ENCODE peak calls at places on chromosomes 13 and 19, in six cellular contexts. H is A549; O is endodermal cell; D is heart right ventricle; W is CD8-positive, alpha-beta memory T cell; M is body of pancreas. I is an unnamed sample.

GRCh38 chr19:33193864-33194362 is at the start of gene LRP3:
- DNase-seq in H (no peak), O (peak; percentile 80), D (peak; percentile 27), W (no peak), M (peak; percentile 72), I (no peak)

GRCh38 chr19:2867025-2867991 is at the start of gene ZNF556:
- DNase-seq in H (no peak), O (peak; percentile 47), D (no peak), W (no peak), M (no peak), I (no peak)

GRCh38 chr13:94128430-94128829 is 351.1 kb downstream of the DCT start:
- DNase-seq in H (no peak), O (no peak), D (peak; percentile 38), W (no peak), M (peak; percentile 9), I (no peak)

GRCh38 chr13:109846185-109846584 is 59.8 kb upstream of the IRS2 start:
- DNase-seq in H (no peak), O (no peak), D (no peak), W (no peak), M (no peak), I (no peak)

GRCh38 chr13:38787550-38787949 is 100.7 kb downstream of the FREM2 start:
- DNase-seq in H (no peak), O (no peak), D (no peak), W (no peak), M (no peak), I (no peak)

GRCh38 chr13:76903544-76904162 is 17.4 kb upstream of the KCTD12 start:
- DNase-seq in H (peak; percentile 30), O (peak; percentile 91), D (peak; percentile 70), W (peak; percentile 48), M (peak; percentile 73), I (peak; percentile 68)

GRCh38 chr13:76845367-76845766 is 40.8 kb downstream of the KCTD12 start:
- DNase-seq in H (no peak), O (no peak), D (no peak), W (no peak), M (no peak), I (no peak)

GRCh38 chr19:49347835-49348234 is 12.6 kb downstream of the CD37 start:
- DNase-seq in H (peak; percentile 81), O (peak; percentile 86), D (no peak), W (no peak), M (peak; percentile 49), I (no peak)

GRCh38 chr13:44747179-44747578 is 171.0 kb upstream of the TSC22D1 start:
- DNase-seq in H (no peak), O (no peak), D (peak; percentile 26), W (no peak), M (peak; percentile 58), I (no peak)

GRCh38 chr19:6062961-6063575 is 47.2 kb downstream of the RFX2 start:
- DNase-seq in H (no peak), O (peak; percentile 30), D (no peak), W (no peak), M (no peak), I (no peak)

GRCh38 chr13:108609353-108609752 is 20.1 kb upstream of the MYO16 start:
- DNase-seq in H (peak; percentile 6), O (no peak), D (no peak), W (no peak), M (no peak), I (no peak)

GRCh38 chr13:43953370-43953769 is 73.7 kb downstream of the LACC1 start:
- DNase-seq in H (no peak), O (no peak), D (no peak), W (no peak), M (no peak), I (no peak)

GRCh38 chr13:23643828-23644419 is 73.7 kb downstream of the TNFRSF19 start:
- DNase-seq in H (no peak), O (no peak), D (no peak), W (no peak), M (no peak), I (no peak)

GRCh38 chr13:93398167-93398566 is 171.6 kb downstream of the GPC6 start:
- DNase-seq in H (no peak), O (no peak), D (no peak), W (no peak), M (no peak), I (no peak)

GRCh38 chr13:90414691-90415596 is 932.5 kb upstream of the MIR17HG start:
- DNase-seq in H (peak; percentile 18), O (peak; percentile 70), D (no peak), W (no peak), M (no peak), I (no peak)

GRCh38 chr19:4814625-4815425 is 16.7 kb downstream of the TICAM1 start:
- DNase-seq in H (no peak), O (no peak), D (no peak), W (no peak), M (no peak), I (no peak)

GRCh38 chr19:30666301-30666803 is 294.2 kb downstream of the ZNF536 start:
- DNase-seq in H (peak; percentile 66), O (peak; percentile 92), D (peak; percentile 27), W (no peak), M (peak; percentile 72), I (no peak)

DNA sequence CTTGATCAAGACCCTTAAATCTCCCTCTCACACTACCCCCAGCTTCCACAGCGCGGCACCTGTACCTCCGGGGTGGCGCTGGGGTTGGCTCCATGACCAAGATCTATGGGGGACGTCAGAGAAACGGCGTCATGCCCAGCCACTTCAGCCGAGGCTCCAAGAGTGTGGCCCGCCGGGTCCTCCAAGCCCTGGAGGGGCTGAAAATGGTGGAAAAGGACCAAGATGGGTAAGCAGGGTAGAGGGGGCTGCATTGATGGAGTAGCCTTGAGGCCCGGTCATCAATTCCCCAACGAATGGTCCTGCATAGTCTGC is 8.1 kb upstream of the CD79A start:
- DNase-seq in H (no peak), O (no peak), D (no peak), W (no peak), M (no peak), I (no peak)
- H3K27ac ChIP-seq in H (no peak overlapping the region), O (peak overlapping the region; percentile 6), D (no peak overlapping the region), W (no peak overlapping the region), M (no peak overlapping the region), I (no peak overlapping the region)

GRCh38 chr13:112933649-112934048 is 35.4 kb upstream of the MCF2L start:
- DNase-seq in H (no peak), O (no peak), D (no peak), W (no peak), M (no peak), I (no peak)
- H3K4me3 ChIP-seq in H (no peak overlapping the region), O (no peak overlapping the region), D (no peak overlapping the region), W (no peak overlapping the region), M (no peak overlapping the region), I (no peak overlapping the region)

GRCh38 chr19:53246498-53246897 is 8.2 kb downstream of the ZNF677 start:
- DNase-seq in H (no peak), O (no peak), D (no peak), W (no peak), M (no peak), I (no peak)
- H3K27ac ChIP-seq in H (no peak overlapping the region), O (no peak overlapping the region), D (no peak overlapping the region), W (no peak overlapping the region), M (no peak overlapping the region), I (no peak overlapping the region)

GRCh38 chr19:20968092-20968491 is 45.0 kb downstream of the ZNF85 start:
- DNase-seq in H (no peak), O (no peak), D (no peak), W (no peak), M (no peak), I (no peak)

GRCh38 chr19:20969498-20969897 is 46.4 kb downstream of the ZNF85 start:
- DNase-seq in H (no peak), O (no peak), D (no peak), W (no peak), M (peak; percentile 64), I (no peak)

GRCh38 chr19:20964798-20965197 is 41.7 kb downstream of the ZNF85 start:
- DNase-seq in H (no peak), O (peak; percentile 65), D (no peak), W (no peak), M (peak; percentile 77), I (no peak)

DNA sequence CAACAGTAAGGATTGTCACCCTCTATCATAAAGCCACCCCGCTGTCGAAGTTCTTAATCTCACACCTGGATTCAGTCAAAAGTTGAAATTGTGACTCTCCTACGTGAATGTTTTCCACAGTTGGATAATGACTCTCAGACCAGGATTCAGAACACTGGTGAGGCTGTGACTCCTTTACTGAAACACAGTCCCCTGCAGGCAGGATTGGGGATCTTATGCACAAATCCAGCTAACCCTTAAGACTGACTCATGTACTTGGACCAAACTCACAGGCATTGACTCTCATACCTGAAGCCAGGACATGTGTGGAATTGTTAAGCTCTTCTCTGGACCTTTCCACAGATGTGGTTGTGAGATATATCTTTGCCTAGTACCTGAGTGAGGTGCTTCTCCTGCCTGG is 46.8 kb downstream of the ZNF85 start:
- DNase-seq in H (no peak), O (no peak), D (no peak), W (no peak), M (no peak), I (no peak)
- H3K4me3 ChIP-seq in H (no peak overlapping the region), O (no peak overlapping the region), D (no peak overlapping the region), W (no peak overlapping the region), M (no peak overlapping the region), I (no peak overlapping the region)

GRCh38 chr13:81791636-81792035 is 1450.7 kb upstream of the SPRY2 start:
- DNase-seq in H (no peak), O (no peak), D (no peak), W (no peak), M (no peak), I (no peak)
- H3K27ac ChIP-seq in H (no peak overlapping the region), O (no peak overlapping the region), D (no peak overlapping the region), W (no peak overlapping the region), M (no peak overlapping the region), I (no peak overlapping the region)

DNA sequence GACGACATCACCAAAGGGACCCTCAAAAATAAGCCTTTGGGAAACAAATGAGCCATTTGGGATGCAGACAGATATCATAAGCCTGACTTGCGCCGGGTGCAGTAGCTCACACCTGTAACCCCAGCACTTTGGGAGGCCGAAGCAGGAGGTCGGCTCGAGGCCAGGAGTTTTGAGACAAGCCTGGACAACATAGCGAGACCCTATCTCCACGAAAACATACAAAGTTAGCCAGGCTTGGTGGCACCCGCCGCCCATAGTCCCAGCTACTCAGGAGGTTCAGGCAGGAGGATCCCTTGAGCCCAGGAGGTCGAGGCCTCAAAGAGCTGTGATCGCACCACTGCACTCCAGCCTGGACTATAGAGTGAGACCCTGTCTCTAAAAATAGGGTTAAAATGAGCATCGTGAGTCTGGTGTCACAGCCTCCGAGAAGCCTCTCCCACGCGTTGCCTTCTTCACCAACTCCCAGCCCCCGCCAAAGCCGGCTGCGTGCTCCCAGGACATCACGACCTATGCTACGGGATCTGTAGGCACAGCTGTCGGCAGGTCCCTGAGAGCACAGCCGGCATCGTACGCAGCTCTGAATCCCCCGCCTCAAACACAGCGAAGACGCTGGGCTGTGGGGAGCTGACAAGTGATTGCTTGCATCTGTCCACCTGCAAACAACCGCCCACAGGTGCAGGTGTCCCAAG is 1.6 kb downstream of the REXO1 start:
- DNase-seq in H (no peak), O (no peak), D (no peak), W (no peak), M (no peak), I (no peak)
- H3K4me3 ChIP-seq in H (peak overlapping the region; percentile 91), O (peak overlapping the region; percentile 89), D (peak overlapping the region; percentile 97), W (peak overlapping the region; percentile 83), M (no peak overlapping the region), I (no peak overlapping the region)

GRCh38 chr19:53579518-53579917 is 41.6 kb downstream of the ZNF331 start:
- DNase-seq in H (no peak), O (no peak), D (no peak), W (no peak), M (no peak), I (no peak)
- H3K27ac ChIP-seq in H (no peak overlapping the region), O (no peak overlapping the region), D (no peak overlapping the region), W (no peak overlapping the region), M (no peak overlapping the region), I (no peak overlapping the region)